ENCODE peak calls at places on chromosomes 13 and 19, in nine cellular contexts. G, H, U, D, Z, N, S, A and L are unnamed samples.

GRCh38 chr13:90238433-90238832 is 1109.1 kb upstream of the MIR17HG start:
- DNase-seq in G (no peak), H (no peak), U (peak; percentile 1), D (no peak), Z (no peak), N (no peak), S (peak; percentile 69), A (no peak), L (no peak)

GRCh38 chr19:35389192-35389861 is 18.5 kb downstream of the GPR42 start:
- DNase-seq in G (no peak), H (no peak), U (no peak), D (no peak), Z (no peak), N (no peak), S (no peak), A (no peak), L (no peak)

GRCh38 chr19:17289489-17289888 is 7.8 kb downstream of the ANKLE1 start:
- DNase-seq in G (peak; percentile 59), H (peak; percentile 77), U (peak; percentile 91), D (peak; percentile 90), Z (no peak), N (no peak), S (peak; percentile 96), A (peak; percentile 67), L (peak; percentile 92)

GRCh38 chr19:38209671-38210457 is 14.2 kb downstream of the DPF1 start:
- DNase-seq in G (peak; percentile 56), H (no peak), U (peak; percentile 37), D (peak; percentile 37), Z (no peak), N (no peak), S (peak; percentile 51), A (no peak), L (peak; percentile 65)

GRCh38 chr13:64662887-64663593 is 2567.1 kb downstream of the PCDH9 start:
- DNase-seq in G (no peak), H (no peak), U (no peak), D (no peak), Z (no peak), N (no peak), S (no peak), A (no peak), L (no peak)

GRCh38 chr19:49149652-49150105 is 5.5 kb downstream of the HRC start:
- DNase-seq in G (peak; percentile 67), H (peak; percentile 63), U (peak; percentile 90), D (peak; percentile 83), Z (peak; percentile 61), N (no peak), S (peak; percentile 92), A (no peak), L (peak; percentile 83)

GRCh38 chr13:113845723-113846638 is 17.9 kb downstream of the GAS6 start:
- DNase-seq in G (no peak), H (no peak), U (no peak), D (no peak), Z (no peak), N (no peak), S (no peak), A (no peak), L (peak; percentile 59)

GRCh38 chr13:52359534-52359933 is 46.4 kb downstream of the THSD1 start:
- DNase-seq in G (no peak), H (no peak), U (peak; percentile 80), D (peak; percentile 37), Z (no peak), N (no peak), S (peak; percentile 70), A (no peak), L (no peak)

GRCh38 chr19:13839193-13839937 is 37.6 kb upstream of the NANOS3 start:
- DNase-seq in G (peak; percentile 82), H (no peak), U (peak; percentile 83), D (peak; percentile 84), Z (no peak), N (peak; percentile 75), S (peak; percentile 87), A (no peak), L (peak; percentile 95)

GRCh38 chr19:53511933-53512374 is 26.0 kb upstream of the ZNF331 start:
- DNase-seq in G (peak; percentile 63), H (peak; percentile 22), U (peak; percentile 57), D (peak; percentile 65), Z (no peak), N (peak; percentile 29), S (peak; percentile 60), A (no peak), L (peak; percentile 80)

GRCh38 chr13:110916671-110917142 is 1.8 kb upstream of the ANKRD10 start:
- DNase-seq in G (no peak), H (no peak), U (peak; percentile 57), D (peak; percentile 79), Z (peak; percentile 20), N (no peak), S (peak; percentile 68), A (peak; percentile 34), L (no peak)

GRCh38 chr13:77714119-77714755 is 16.8 kb downstream of the SLAIN1 start:
- DNase-seq in G (no peak), H (no peak), U (no peak), D (no peak), Z (no peak), N (no peak), S (no peak), A (no peak), L (no peak)

GRCh38 chr13:106709509-106709908 is 141.6 kb upstream of the ARGLU1 start:
- DNase-seq in G (no peak), H (no peak), U (no peak), D (no peak), Z (no peak), N (no peak), S (peak; percentile 20), A (no peak), L (peak; percentile 43)

GRCh38 chr19:51157265-51157664 is 15.2 kb downstream of the SIGLEC7 start:
- DNase-seq in G (no peak), H (no peak), U (no peak), D (no peak), Z (no peak), N (no peak), S (no peak), A (no peak), L (no peak)

GRCh38 chr19:862529-863304 is 3.3 kb downstream of the CFD start:
- DNase-seq in G (peak; percentile 56), H (no peak), U (no peak), D (peak; percentile 17), Z (no peak), N (peak; percentile 83), S (peak; percentile 55), A (no peak), L (peak; percentile 62)

GRCh38 chr13:110944121-110944967 is 29.5 kb upstream of the ANKRD10 start:
- DNase-seq in G (no peak), H (peak; percentile 57), U (peak; percentile 69), D (peak; percentile 69), Z (no peak), N (no peak), S (peak; percentile 84), A (peak; percentile 26), L (peak; percentile 74)

GRCh38 chr19:14530005-14530348 is 583 bp downstream of the TECR start:
- DNase-seq in G (no peak), H (peak; percentile 39), U (no peak), D (no peak), Z (no peak), N (no peak), S (no peak), A (no peak), L (no peak)

GRCh38 chr19:40163541-40164129 is 27.6 kb upstream of the MAP3K10 start:
- DNase-seq in G (no peak), H (no peak), U (no peak), D (no peak), Z (no peak), N (no peak), S (no peak), A (no peak), L (no peak)

GRCh38 chr19:58519355-58520256 is at the start of gene ZBTB45:
- DNase-seq in G (peak; percentile 94), H (peak; percentile 77), U (peak; percentile 98), D (peak; percentile 96), Z (peak; percentile 65), N (peak; percentile 78), S (peak; percentile 98), A (peak; percentile 71), L (peak; percentile 93)

GRCh38 chr13:48400090-48400694 is 12.7 kb downstream of the LPAR6 start:
- DNase-seq in G (no peak), H (no peak), U (peak; percentile 17), D (no peak), Z (no peak), N (no peak), S (no peak), A (no peak), L (no peak)

GRCh38 chr13:79531542-79532239 is 50.7 kb downstream of the NDFIP2 start:
- DNase-seq in G (no peak), H (no peak), U (no peak), D (no peak), Z (no peak), N (no peak), S (no peak), A (peak; percentile 21), L (no peak)

GRCh38 chr13:47897411-47898050 is 103.5 kb downstream of the SUCLA2 start:
- DNase-seq in G (no peak), H (no peak), U (peak; percentile 20), D (peak; percentile 36), Z (no peak), N (no peak), S (peak; percentile 17), A (peak; percentile 18), L (no peak)

GRCh38 chr13:50203256-50204083 is 188.2 kb downstream of the KCNRG start:
- DNase-seq in G (no peak), H (no peak), U (no peak), D (no peak), Z (no peak), N (no peak), S (no peak), A (no peak), L (no peak)

GRCh38 chr13:40503966-40504591 is 162.4 kb downstream of the FOXO1 start:
- DNase-seq in G (peak; percentile 70), H (no peak), U (peak; percentile 96), D (peak; percentile 25), Z (peak; percentile 3), N (no peak), S (peak; percentile 88), A (peak; percentile 93), L (peak; percentile 99)

GRCh38 chr13:21142766-21143165 is 33.6 kb downstream of the SKA3 start:
- DNase-seq in G (no peak), H (no peak), U (no peak), D (no peak), Z (no peak), N (no peak), S (no peak), A (no peak), L (no peak)

GRCh38 chr13:110287031-110287828 is 19.7 kb downstream of the COL4A1 start:
- DNase-seq in G (no peak), H (no peak), U (peak; percentile 32), D (no peak), Z (no peak), N (no peak), S (peak; percentile 33), A (no peak), L (no peak)

GRCh38 chr19:6126335-6126974 is 9.0 kb upstream of the ACSBG2 start:
- DNase-seq in G (no peak), H (peak; percentile 39), U (peak; percentile 73), D (peak; percentile 71), Z (no peak), N (no peak), S (peak; percentile 77), A (peak; percentile 12), L (peak; percentile 84)

GRCh38 chr13:104320446-104320845 is 1254.2 kb upstream of the SLC10A2 start:
- DNase-seq in G (no peak), H (no peak), U (no peak), D (peak; percentile 4), Z (no peak), N (no peak), S (peak; percentile 36), A (no peak), L (no peak)

GRCh38 chr19:3825286-3825956 is 39.2 kb upstream of the MATK start:
- DNase-seq in G (no peak), H (no peak), U (no peak), D (no peak), Z (no peak), N (no peak), S (no peak), A (no peak), L (no peak)

GRCh38 chr19:53994811-53995210 is 3.4 kb downstream of the CACNG6 start:
- DNase-seq in G (no peak), H (no peak), U (no peak), D (peak; percentile 32), Z (no peak), N (no peak), S (no peak), A (no peak), L (no peak)

GRCh38 chr13:44422755-44423643 is 49.4 kb downstream of the SERP2 start:
- DNase-seq in G (no peak), H (no peak), U (no peak), D (no peak), Z (no peak), N (no peak), S (no peak), A (no peak), L (peak; percentile 77)